ENCODE peak calls at places on chromosomes 11 and 22, in seven cellular contexts. R is Caki2; H is activated T-helper 1 cell treated with anti-CD3 and anti-CD28 coated beads, Interleukin-12 subunit alpha, Interleukin-12 subunit beta, Interleukin-2, Interleukin-4 antibody, amounts not matched to agents 30 ng/mL and 10 ng/mL and 1 ng/mL, durations not matched to agents 14 hours and 24 hours and 36 hours; D is WERI-Rb-1; B is transverse colon; V is activated naive CD4-positive, alpha-beta T cell treated with anti-CD3 and anti-CD28 coated beads, Interleukin-2, amount 50 U/mL, for 16 hours; L is activated CD4-positive, alpha-beta T cell treated with anti-CD3 and anti-CD28 coated beads, Interleukin-2, amount 50 U/mL, for 1 hour. G is an unnamed sample.

GRCh38 chr11:299951-300735 is 817 bp upstream of the IFITM5 start:
- DNase-seq in D (no peak), V (no peak), L (no peak), B (no peak), H (no peak), R (no peak), G (no peak)

GRCh38 chr11:101706541-101706940 is 122.7 kb upstream of the TRPC6 start:
- DNase-seq in D (no peak), H (no peak), R (peak; percentile 16), L (no peak), B (no peak), V (no peak), G (no peak)

GRCh38 chr11:123065634-123066033 is 3.7 kb upstream of the HSPA8 start:
- DNase-seq in B (no peak), V (no peak), D (no peak), R (no peak), H (no peak), L (no peak), G (peak; percentile 23)

GRCh38 chr11:121687961-121688566 is 235.3 kb upstream of the SORL1-AS1 start:
- DNase-seq in H (no peak), V (no peak), L (no peak), D (peak; percentile 12), R (no peak), B (no peak), G (peak; percentile 48)

GRCh38 chr11:119000906-119001305 is 3.0 kb downstream of the CENATAC start:
- DNase-seq in V (no peak), B (no peak), L (no peak), H (no peak), R (no peak), D (no peak), G (no peak)

GRCh38 chr11:39011822-39012221 is 2413.8 kb upstream of the RAG2 start:
- DNase-seq in L (no peak), D (no peak), R (no peak), H (no peak), V (no peak), B (no peak), G (no peak)

GRCh38 chr11:62256281-62256680 is 13.7 kb upstream of the SCGB2A2 start:
- DNase-seq in H (no peak), B (no peak), D (no peak), V (no peak), L (no peak), R (no peak), G (no peak)

GRCh38 chr11:113457784-113458183 is 17.4 kb downstream of the DRD2 start:
- DNase-seq in D (no peak), R (no peak), L (no peak), B (peak; percentile 27), V (no peak), H (no peak), G (no peak)

GRCh38 chr22:47115518-47115890 is 353.1 kb downstream of the TBC1D22A start:
- DNase-seq in H (no peak), R (no peak), B (no peak), L (no peak), V (no peak), D (no peak), G (no peak)

GRCh38 chr11:44624761-44625221 is 59.3 kb downstream of the CD82 start:
- DNase-seq in V (peak; percentile 11), R (no peak), L (no peak), D (peak; percentile 2), B (peak; percentile 3), H (no peak), G (no peak)

GRCh38 chr11:111360150-111361043 is 18.7 kb downstream of the POU2AF1 start:
- DNase-seq in H (no peak), R (no peak), L (no peak), B (peak; percentile 81), D (no peak), V (no peak), G (no peak)

GRCh38 chr11:74839971-74840370 is 91.3 kb downstream of the RNF169 start:
- DNase-seq in R (no peak), H (no peak), D (no peak), B (no peak), L (no peak), V (no peak), G (no peak)

GRCh38 chr11:70525466-70525865 is 127.1 kb downstream of the CTTN start:
- DNase-seq in L (no peak), H (no peak), D (peak; percentile 3), B (no peak), R (no peak), V (no peak), G (no peak)

GRCh38 chr11:44446341-44446712 is 119.1 kb upstream of the CD82 start:
- DNase-seq in R (no peak), V (no peak), H (no peak), B (no peak), L (no peak), D (no peak), G (no peak)

GRCh38 chr11:64489831-64490441 is 101.1 kb upstream of the SLC22A12 start:
- DNase-seq in D (peak; percentile 76), L (peak; percentile 35), B (peak; percentile 63), V (peak; percentile 33), R (peak; percentile 6), H (peak; percentile 10), G (peak; percentile 4)

GRCh38 chr11:84865791-84866535 is 761.2 kb downstream of the DLG2 start:
- DNase-seq in H (no peak), D (no peak), R (peak; percentile 3), B (no peak), L (no peak), V (no peak), G (no peak)

GRCh38 chr11:93187290-93187689 is 10.5 kb downstream of the SLC36A4 start:
- DNase-seq in H (no peak), R (no peak), D (no peak), L (no peak), B (no peak), V (no peak), G (no peak)

GRCh38 chr22:47370448-47371262 is 608.2 kb downstream of the TBC1D22A start:
- DNase-seq in B (no peak), H (no peak), V (no peak), L (no peak), D (peak; percentile 8), R (no peak), G (no peak)

GRCh38 chr11:7869467-7869866 is 61.6 kb downstream of the OR10A6 start:
- DNase-seq in B (no peak), V (no peak), D (no peak), H (no peak), R (no peak), L (no peak), G (no peak)

GRCh38 chr11:111941963-111942362 is 4.8 kb downstream of the DIXDC1 start:
- DNase-seq in V (no peak), D (no peak), B (no peak), L (no peak), R (no peak), H (no peak), G (no peak)

GRCh38 chr11:3626250-3626960 is 15.4 kb downstream of the ART5 start:
- DNase-seq in H (no peak), V (no peak), D (no peak), L (no peak), B (peak; percentile 30), R (no peak), G (no peak)

GRCh38 chr11:66570826-66571222 is 2.4 kb upstream of the CTSF start:
- DNase-seq in R (no peak), L (no peak), B (no peak), H (no peak), D (no peak), V (no peak), G (no peak)

GRCh38 chr11:1157645-1158591 is at the start of gene MUC5AC:
- DNase-seq in L (no peak), R (no peak), B (no peak), H (no peak), V (no peak), D (no peak), G (no peak)

GRCh38 chr11:65132988-65133700 is 1.2 kb downstream of the SYVN1 start:
- DNase-seq in V (peak; percentile 68), H (peak; percentile 49), B (peak; percentile 92), D (peak; percentile 62), R (no peak), L (peak; percentile 47), G (no peak)

GRCh38 chr11:76394411-76394810 is 13.3 kb downstream of the GVQW3 start:
- DNase-seq in D (no peak), R (no peak), V (no peak), H (no peak), L (no peak), B (no peak), G (no peak)

GRCh38 chr22:44023404-44024287 is 456 bp upstream of the PARVB start:
- DNase-seq in R (peak; percentile 74), B (peak; percentile 50), L (no peak), H (peak; percentile 47), V (no peak), D (no peak), G (no peak)

GRCh38 chr11:127098684-127099083 is 98.1 kb upstream of the KIRREL3 start:
- DNase-seq in R (no peak), H (no peak), V (no peak), B (no peak), L (no peak), D (no peak), G (no peak)

GRCh38 chr11:8268530-8269461 is 5.1 kb upstream of the LMO1 start:
- DNase-seq in L (no peak), B (no peak), R (no peak), H (no peak), V (no peak), D (peak; percentile 23), G (no peak)

GRCh38 chr11:63614136-63614664 is at the start of gene PLAAT3:
- DNase-seq in H (peak; percentile 14), D (peak; percentile 34), B (peak; percentile 78), V (peak; percentile 21), L (peak; percentile 13), R (peak; percentile 86), G (no peak)